ENCODE peak calls at places on chromosomes 5 and 9, in eight cellular contexts. K is K562, B is Panc1, D is GM12891, Q is upper lobe of left lung, J is breast epithelium, I is HCT116, V is spleen. P is an unnamed sample.

GRCh38 chr9:9670454-9670853 is 942.3 kb downstream of the PTPRD start:
- DNase-seq in K (no peak), B (no peak), D (no peak), Q (no peak), J (no peak), I (no peak), V (no peak), P (no peak)

GRCh38 chr5:16081376-16081775 is 98.2 kb downstream of the MARCHF11 start:
- DNase-seq in K (no peak), B (no peak), D (no peak), Q (no peak), J (no peak), I (no peak), V (no peak), P (no peak)

GRCh38 chr9:115775669-115776068 is 377.9 kb upstream of the PAPPA start:
- DNase-seq in K (no peak), B (no peak), D (no peak), Q (no peak), J (no peak), I (no peak), V (no peak), P (no peak)

GRCh38 chr9:94173632-94174031 is 85.5 kb upstream of the ZNF169 start:
- DNase-seq in K (no peak), B (no peak), D (no peak), Q (no peak), J (no peak), I (no peak), V (no peak), P (no peak)

GRCh38 chr5:93022770-93023169 is 558.2 kb downstream of the NR2F1-AS1 start:
- DNase-seq in K (no peak), B (no peak), D (no peak), Q (no peak), J (no peak), I (no peak), V (no peak), P (no peak)

GRCh38 chr5:83552275-83552674 is 80.7 kb downstream of the VCAN start:
- DNase-seq in K (no peak), B (no peak), D (no peak), Q (no peak), J (no peak), I (no peak), V (no peak), P (no peak)

GRCh38 chr9:3873818-3874217 is 348.0 kb upstream of the RFX3 start:
- DNase-seq in K (no peak), B (no peak), D (no peak), Q (no peak), J (no peak), I (no peak), V (no peak), P (no peak)

GRCh38 chr5:128441165-128441564 is 96.9 kb downstream of the FBN2 start:
- DNase-seq in K (no peak), B (no peak), D (no peak), Q (no peak), J (no peak), I (no peak), V (no peak), P (no peak)

GRCh38 chr5:44862808-44863207 is 54.1 kb downstream of the MRPS30 start:
- DNase-seq in K (no peak), B (no peak), D (no peak), Q (no peak), J (no peak), I (peak; percentile 41), V (no peak), P (no peak)

GRCh38 chr5:5192681-5193080 is 52.6 kb downstream of the ADAMTS16 start:
- DNase-seq in K (no peak), B (no peak), D (no peak), Q (no peak), J (no peak), I (no peak), V (no peak), P (no peak)

GRCh38 chr5:14201325-14202061 is 58.4 kb downstream of the TRIO start:
- DNase-seq in K (no peak), B (no peak), D (no peak), Q (no peak), J (no peak), I (no peak), V (no peak), P (no peak)

GRCh38 chr5:179840321-179840720 is 18.3 kb downstream of the MRNIP start:
- DNase-seq in K (no peak), B (no peak), D (no peak), Q (no peak), J (no peak), I (no peak), V (peak; percentile 41), P (no peak)

GRCh38 chr9:114397219-114397847 is 9.6 kb upstream of the AKNA start:
- DNase-seq in K (no peak), B (no peak), D (no peak), Q (no peak), J (no peak), I (no peak), V (no peak), P (no peak)
- TF ChIP-seq POLR2AphosphoS5 in K (no peak), B (no peak), D (no peak), Q (no peak), J (no peak), I (no peak), V (no peak), P (no peak)

GRCh38 chr5:149486726-149487635 is 64.3 kb downstream of the CSNK1A1 start:
- DNase-seq in K (no peak), B (no peak), D (no peak), Q (no peak), J (no peak), I (no peak), V (no peak), P (no peak)

GRCh38 chr5:149490599-149491187 is 60.5 kb downstream of the CSNK1A1 start:
- DNase-seq in K (no peak), B (no peak), D (no peak), Q (no peak), J (no peak), I (no peak), V (no peak), P (no peak)

GRCh38 chr5:149489605-149490037 is 61.6 kb downstream of the CSNK1A1 start:
- DNase-seq in K (no peak), B (no peak), D (no peak), Q (no peak), J (no peak), I (no peak), V (no peak), P (no peak)

GRCh38 chr5:149487672-149488071 is 63.6 kb downstream of the CSNK1A1 start:
- DNase-seq in K (no peak), B (no peak), D (no peak), Q (no peak), J (no peak), I (no peak), V (no peak), P (no peak)

DNA sequence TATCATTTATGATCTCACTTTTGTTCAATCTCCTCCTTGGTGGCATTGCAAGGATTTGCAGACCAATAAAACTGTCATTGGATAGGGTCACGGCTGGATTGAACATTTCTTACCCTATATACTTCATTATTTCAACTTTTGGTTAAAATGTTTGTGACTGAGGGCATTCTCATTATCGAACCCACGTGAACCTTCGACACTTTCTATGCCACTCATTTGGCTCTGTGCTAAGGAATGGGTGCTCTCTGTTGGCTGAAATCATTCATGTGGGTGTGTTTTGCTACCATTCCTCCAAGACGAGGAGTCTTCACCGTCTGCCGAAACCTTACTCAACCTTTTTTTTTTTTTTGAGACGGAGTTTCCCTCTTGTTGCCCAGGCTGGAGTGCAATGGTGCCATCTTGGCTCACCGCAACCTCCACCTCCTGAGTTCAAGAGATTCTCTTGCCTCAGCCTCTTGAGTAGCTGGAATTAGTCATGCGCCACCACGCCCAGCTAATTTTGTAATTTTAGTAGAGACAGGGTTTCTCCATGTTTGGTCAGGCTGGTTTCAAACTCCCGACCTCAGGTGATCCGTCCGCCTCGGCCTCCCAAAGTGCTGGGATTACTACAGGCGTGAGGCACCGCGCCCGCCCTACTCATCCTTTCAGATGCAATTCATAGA is 62.5 kb downstream of the CSNK1A1 start:
- DNase-seq in K (peak; percentile 30), B (no peak), D (no peak), Q (no peak), J (no peak), I (no peak), V (no peak), P (no peak)
- TF ChIP-seq POLR2AphosphoS5 in K (no peak), B (peak; percentile 47), D (no peak), Q (no peak), J (peak; percentile 59), I (peak; percentile 19), V (peak; percentile 46), P (peak; percentile 37)

GRCh38 chr9:114349713-114350480 is 20.2 kb downstream of the ORM2 start:
- DNase-seq in K (no peak), B (no peak), D (no peak), Q (no peak), J (no peak), I (no peak), V (peak; percentile 54), P (no peak)

GRCh38 chr9:114350636-114351396 is 21.1 kb downstream of the ORM2 start:
- DNase-seq in K (no peak), B (no peak), D (no peak), Q (no peak), J (no peak), I (no peak), V (peak; percentile 65), P (no peak)

GRCh38 chr9:114348261-114348905 is 18.7 kb downstream of the ORM2 start:
- DNase-seq in K (no peak), B (no peak), D (no peak), Q (no peak), J (no peak), I (no peak), V (peak; percentile 63), P (no peak)

GRCh38 chr9:114348906-114349482 is 19.3 kb downstream of the ORM2 start:
- DNase-seq in K (peak; percentile 90), B (peak; percentile 18), D (peak; percentile 76), Q (no peak), J (no peak), I (peak; percentile 36), V (peak; percentile 92), P (peak; percentile 95)

DNA sequence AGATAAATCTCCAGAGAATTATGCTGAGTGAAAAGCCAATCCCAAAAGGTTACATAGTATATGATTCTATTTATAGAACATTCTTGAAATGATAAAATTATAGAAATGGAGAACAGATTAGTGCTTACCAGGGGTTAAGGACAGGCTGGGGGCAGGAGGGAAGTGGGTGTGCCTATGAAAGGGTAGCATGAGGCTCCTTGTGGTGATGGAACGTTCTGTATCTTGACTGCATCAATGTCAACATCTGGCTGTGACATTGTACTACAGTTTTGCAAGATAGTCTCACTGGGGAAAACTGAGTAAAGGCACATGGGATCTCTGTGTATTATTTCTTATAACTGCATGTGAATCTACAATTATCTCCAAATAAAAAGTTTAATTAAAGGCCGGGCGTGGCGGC is 22.3 kb downstream of the ORM2 start:
- DNase-seq in K (no peak), B (no peak), D (no peak), Q (no peak), J (no peak), I (no peak), V (peak; percentile 58), P (no peak)
- TF ChIP-seq POLR2AphosphoS5 in K (no peak), B (no peak), D (no peak), Q (peak; percentile 35), J (no peak), I (no peak), V (no peak), P (peak; percentile 12)

DNA sequence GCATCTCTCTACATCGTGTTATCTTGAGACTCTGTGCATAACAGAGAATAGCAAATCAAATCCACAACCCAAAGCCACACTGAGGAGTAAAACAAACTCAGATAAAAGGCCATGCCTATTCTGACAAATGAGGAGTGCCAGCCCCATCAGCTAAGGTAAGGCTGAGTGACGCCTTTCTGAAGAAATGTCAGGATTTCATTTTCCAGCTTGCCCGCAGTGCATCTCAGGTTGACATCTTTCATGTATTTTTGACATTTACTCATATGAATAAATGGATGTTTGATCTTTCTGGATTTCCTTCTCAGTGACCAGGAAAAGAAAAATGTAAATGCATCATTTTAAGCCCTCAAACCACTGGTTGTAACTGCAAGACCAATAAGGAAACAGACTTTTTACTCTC is 49.3 kb upstream of the ACO1 start:
- DNase-seq in K (no peak), B (no peak), D (no peak), Q (no peak), J (no peak), I (no peak), V (no peak), P (no peak)
- TF ChIP-seq POLR2AphosphoS5 in K (no peak), B (no peak), D (no peak), Q (no peak), J (no peak), I (no peak), V (no peak), P (no peak)